ENCODE peak calls at places on chromosomes 6 and 20, in six cellular contexts. Y, A, B, C, G and L are unnamed samples.
A peak's percentile ranks its signal among the peaks of the same experiment; 100 is the strongest.

GRCh38 chr20:57210054-57210910 is 56.2 kb downstream of the BMP7 start:
- DNase-seq in C (no peak), G (no peak), B (no peak), A (no peak), Y (no peak), L (no peak)

GRCh38 chr6:150392452-150393220 is 23.8 kb downstream of the IYD start:
- DNase-seq in C (no peak), G (no peak), A (no peak), Y (no peak), B (no peak), L (peak; percentile 30)

GRCh38 chr6:6810727-6811126 is 222.2 kb downstream of the LY86 start:
- DNase-seq in A (no peak), B (no peak), Y (no peak), G (no peak), C (no peak), L (no peak)

GRCh38 chr6:12748411-12748810 is 31.8 kb downstream of the PHACTR1 start:
- DNase-seq in B (no peak), G (no peak), C (no peak), Y (no peak), A (no peak), L (no peak)

GRCh38 chr6:54847799-54848597 is 1.4 kb downstream of the FAM83B start:
- DNase-seq in B (no peak), Y (no peak), A (no peak), C (no peak), G (no peak), L (no peak)

GRCh38 chr6:16344756-16345155 is 106.4 kb downstream of the GMPR start:
- DNase-seq in A (no peak), G (no peak), B (no peak), C (no peak), Y (no peak), L (no peak)

GRCh38 chr20:45945678-45946148 is 11.2 kb downstream of the PCIF1 start:
- DNase-seq in C (no peak), G (no peak), A (no peak), B (no peak), Y (no peak), L (no peak)

GRCh38 chr6:169052462-169052861 is 201.2 kb downstream of the THBS2 start:
- DNase-seq in G (no peak), B (no peak), A (no peak), C (no peak), Y (no peak), L (no peak)

GRCh38 chr6:159099311-159099710 is 54.5 kb upstream of the TAGAP start:
- DNase-seq in Y (no peak), G (no peak), B (no peak), A (no peak), C (no peak), L (no peak)

GRCh38 chr6:163533443-163533842 is 118.9 kb downstream of the QKI start:
- DNase-seq in Y (no peak), C (no peak), A (no peak), G (no peak), B (no peak), L (peak; percentile 58)

GRCh38 chr20:35199696-35200095 is 26.8 kb upstream of the MMP24 start:
- DNase-seq in C (no peak), A (no peak), B (no peak), Y (no peak), G (no peak), L (no peak)

GRCh38 chr20:4591975-4592315 is 129.8 kb upstream of the PRND start:
- DNase-seq in A (no peak), G (no peak), Y (no peak), B (no peak), C (no peak), L (no peak)

GRCh38 chr6:50791900-50792508 is 26.7 kb upstream of the TFAP2B start:
- DNase-seq in Y (no peak), G (no peak), A (peak; percentile 11), C (peak; percentile 44), B (no peak), L (no peak)

GRCh38 chr6:14305629-14306028 is 188.1 kb downstream of the CD83 start:
- DNase-seq in B (no peak), A (no peak), G (no peak), C (no peak), Y (no peak), L (no peak)

GRCh38 chr6:161748535-161749386 is 474.9 kb upstream of the AGPAT4 start:
- DNase-seq in C (peak; percentile 5), Y (no peak), B (peak; percentile 32), G (no peak), A (no peak), L (peak; percentile 11)